ENCODE peak calls at places on chromosomes 7 and 10, in five cellular contexts. U is left ventricle myocardium inferior; C is cardiac muscle cell; L is IMR-90; O is CD4-positive, alpha-beta T cell. M is an unnamed sample.

GRCh38 chr7:44284216-44284615 is 41.2 kb downstream of the CAMK2B start:
- DNase-seq in U (peak), C (no peak), L (peak), O (no peak), M (no peak)

GRCh38 chr10:46223064-46223480 is 63.7 kb upstream of the ANTXRL start:
- DNase-seq in U (no peak), C (no peak), L (no peak), O (no peak), M (no peak)

GRCh38 chr10:24556746-24557742 is 166.6 kb downstream of the ARHGAP21 start:
- DNase-seq in U (no peak), C (peak), L (peak), O (no peak), M (peak)

GRCh38 chr7:94258856-94259255 is 135.8 kb upstream of the COL1A2 start:
- DNase-seq in U (no peak), C (no peak), L (no peak), O (no peak), M (no peak)

GRCh38 chr10:95467162-95467599 is 94.0 kb downstream of the SORBS1 start:
- DNase-seq in U (peak), C (peak), L (no peak), O (no peak), M (no peak)

GRCh38 chr7:36391436-36392198 is 2.0 kb downstream of the ANLN start:
- DNase-seq in U (no peak), C (no peak), L (peak), O (no peak), M (no peak)

GRCh38 chr10:30671011-30671616 is 41.6 kb upstream of the LYZL2 start:
- DNase-seq in U (no peak), C (peak), L (peak), O (no peak), M (peak)

GRCh38 chr10:26881600-26882331 is 21.0 kb upstream of the ABI1 start:
- DNase-seq in U (no peak), C (peak), L (peak), O (no peak), M (no peak)

GRCh38 chr7:35908305-35909223 is 107.7 kb downstream of the SEPTIN7 start:
- DNase-seq in U (peak), C (peak), L (no peak), O (no peak), M (no peak)

GRCh38 chr10:26365681-26366327 is 72.3 kb upstream of the APBB1IP start:
- DNase-seq in U (no peak), C (no peak), L (no peak), O (no peak), M (no peak)

GRCh38 chr10:61503051-61503450 is 49.9 kb upstream of the TMEM26 start:
- DNase-seq in U (no peak), C (no peak), L (peak), O (no peak), M (no peak)

GRCh38 chr10:84571146-84571545 is 242.8 kb downstream of the CCSER2 start:
- DNase-seq in U (no peak), C (no peak), L (no peak), O (no peak), M (no peak)

GRCh38 chr10:33193867-33194521 is 140.5 kb downstream of the NRP1 start:
- DNase-seq in U (no peak), C (peak), L (peak), O (no peak), M (peak)

GRCh38 chr7:26375604-26376207 is 84.0 kb downstream of the SNX10 start:
- DNase-seq in U (no peak), C (no peak), L (no peak), O (no peak), M (no peak)

GRCh38 chr7:36048902-36049240 is 104.2 kb upstream of the EEPD1 start:
- DNase-seq in U (no peak), C (peak), L (peak), O (no peak), M (no peak)

GRCh38 chr10:35890970-35891330 is 248.9 kb upstream of the FZD8 start:
- DNase-seq in U (no peak), C (peak), L (no peak), O (no peak), M (no peak)

GRCh38 chr10:218753-219152 is 83.5 kb downstream of the ZMYND11 start:
- DNase-seq in U (no peak), C (no peak), L (no peak), O (no peak), M (no peak)

GRCh38 chr7:138383166-138383565 is 76.9 kb upstream of the TRIM24 start:
- DNase-seq in U (no peak), C (no peak), L (no peak), O (no peak), M (no peak)

GRCh38 chr7:30348083-30348560 is 63.7 kb downstream of the ZNRF2 start:
- DNase-seq in U (no peak), C (peak), L (peak), O (peak), M (no peak)

GRCh38 chr10:44281089-44281613 is 103.7 kb downstream of the CXCL12 start:
- DNase-seq in U (peak), C (no peak), L (no peak), O (no peak), M (no peak)

GRCh38 chr10:14547826-14548225 is 217.1 kb upstream of the FRMD4A start:
- DNase-seq in U (no peak), C (no peak), L (no peak), O (no peak), M (no peak)

GRCh38 chr10:71605263-71605962 is 114.2 kb downstream of the C10orf105 start:
- DNase-seq in U (no peak), C (peak), L (no peak), O (no peak), M (no peak)

GRCh38 chr10:32985341-32985764 is 27.3 kb upstream of the ITGB1 start:
- DNase-seq in U (no peak), C (no peak), L (no peak), O (no peak), M (no peak)

GRCh38 chr7:150380463-150380862 is 1.3 kb downstream of the ZNF775 start:
- DNase-seq in U (no peak), C (no peak), L (no peak), O (no peak), M (no peak)

GRCh38 chr7:98557538-98558031 is 59.5 kb upstream of the NPTX2 start:
- DNase-seq in U (no peak), C (no peak), L (no peak), O (no peak), M (no peak)

GRCh38 chr10:133277993-133278576 is 1.4 kb upstream of the ADAM8 start:
- DNase-seq in U (no peak), C (no peak), L (no peak), O (no peak), M (no peak)

GRCh38 chr7:13165854-13166253 is 478.4 kb downstream of the ARL4A start:
- DNase-seq in U (no peak), C (no peak), L (no peak), O (no peak), M (no peak)

GRCh38 chr10:49617281-49618020 is 3.6 kb downstream of the CHAT start:
- DNase-seq in U (no peak), C (no peak), L (no peak), O (no peak), M (no peak)

GRCh38 chr10:43417950-43418768 is 9.2 kb upstream of the HNRNPF start:
- DNase-seq in U (no peak), C (peak), L (no peak), O (peak), M (no peak)

GRCh38 chr10:117431160-117431559 is 55.9 kb upstream of the PDZD8 start:
- DNase-seq in U (no peak), C (no peak), L (no peak), O (no peak), M (no peak)

GRCh38 chr7:54802114-54802513 is 43.1 kb upstream of the SEC61G start:
- DNase-seq in U (no peak), C (no peak), L (no peak), O (no peak), M (no peak)

GRCh38 chr10:132939957-132940790 is 2.2 kb downstream of the CFAP46 start:
- DNase-seq in U (no peak), C (peak), L (peak), O (no peak), M (no peak)

GRCh38 chr10:55320187-55320586 is 519.2 kb upstream of the PCDH15 start:
- DNase-seq in U (no peak), C (no peak), L (no peak), O (no peak), M (no peak)

GRCh38 chr7:37354661-37355131 is 94.0 kb downstream of the ELMO1 start:
- DNase-seq in U (peak), C (peak), L (no peak), O (peak), M (no peak)

GRCh38 chr7:100965723-100966541 is 3.4 kb upstream of the MUC12 start:
- DNase-seq in U (peak), C (peak), L (no peak), O (peak), M (no peak)

GRCh38 chr7:36119005-36119711 is 33.9 kb upstream of the EEPD1 start:
- DNase-seq in U (no peak), C (peak), L (peak), O (no peak), M (no peak)

GRCh38 chr7:141752634-141753033 is 11.3 kb upstream of the TAS2R3 start:
- DNase-seq in U (no peak), C (no peak), L (no peak), O (no peak), M (no peak)
- TF ChIP-seq CTCF in U (peak), C (no peak), L (peak), O (no peak), M (peak)

GRCh38 chr10:122492955-122493597 is 31.7 kb downstream of the HTRA1 start:
- DNase-seq in U (no peak), C (peak), L (peak), O (no peak), M (no peak)

GRCh38 chr10:122494173-122494820 is 32.9 kb downstream of the HTRA1 start:
- DNase-seq in U (no peak), C (no peak), L (no peak), O (no peak), M (no peak)

GRCh38 chr10:122492006-122492405 is 30.7 kb downstream of the HTRA1 start:
- DNase-seq in U (no peak), C (no peak), L (no peak), O (no peak), M (no peak)

GRCh38 chr10:122494833-122495232 is 33.5 kb downstream of the HTRA1 start:
- DNase-seq in U (no peak), C (peak), L (peak), O (no peak), M (no peak)

DNA sequence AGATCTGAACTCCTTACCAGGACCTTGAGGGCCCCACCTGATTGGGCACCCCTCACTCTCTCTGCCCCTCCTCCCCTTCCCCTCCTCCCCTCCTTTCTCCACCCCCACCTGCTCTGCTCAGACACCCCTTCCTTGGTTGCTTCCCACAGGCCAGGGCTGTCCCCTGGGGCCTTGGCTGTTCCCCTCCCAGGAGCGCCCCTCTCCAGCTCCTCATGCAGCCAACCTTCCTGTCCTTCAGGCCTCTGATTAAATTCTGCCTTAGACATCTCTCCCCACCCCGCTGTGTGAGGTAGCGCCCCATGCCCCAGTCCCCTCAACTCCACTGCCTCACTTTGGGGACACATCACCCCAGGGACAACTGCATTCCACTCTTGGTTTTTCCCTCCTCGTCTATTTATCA is 32.4 kb downstream of the HTRA1 start:
- DNase-seq in U (no peak), C (no peak), L (no peak), O (no peak), M (no peak)
- TF ChIP-seq CTCF in U (no peak), C (no peak), L (no peak), O (no peak), M (no peak)

GRCh38 chr10:101763141-101763540 is 12.8 kb downstream of the FGF8 start:
- DNase-seq in U (no peak), C (no peak), L (no peak), O (no peak), M (no peak)

GRCh38 chr10:101762736-101763135 is 13.2 kb downstream of the FGF8 start:
- DNase-seq in U (no peak), C (no peak), L (no peak), O (no peak), M (no peak)

GRCh38 chr10:101760510-101760909 is 15.4 kb downstream of the FGF8 start:
- DNase-seq in U (no peak), C (no peak), L (no peak), O (no peak), M (no peak)

GRCh38 chr10:101759354-101760247 is 16.3 kb downstream of the FGF8 start:
- DNase-seq in U (no peak), C (no peak), L (no peak), O (no peak), M (no peak)

DNA sequence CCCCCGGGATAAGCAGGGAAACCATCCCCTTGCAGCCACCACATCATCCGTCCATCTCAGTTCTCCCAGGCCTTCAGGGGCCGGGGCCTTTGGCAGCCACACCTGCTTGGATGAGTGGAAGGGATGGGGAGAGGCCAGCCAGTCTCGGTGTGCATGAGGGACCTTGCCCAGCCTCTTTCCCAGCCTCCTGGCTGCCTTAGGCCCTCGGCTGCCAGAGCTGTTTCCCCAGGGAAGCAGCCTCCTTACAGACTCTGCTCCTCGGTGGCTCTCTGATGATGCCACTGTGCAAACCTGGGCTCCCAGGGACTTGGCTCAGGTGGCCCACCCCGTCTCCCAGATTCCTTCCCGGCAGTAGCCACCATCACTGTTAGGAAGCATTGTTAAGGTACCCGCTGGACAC is 14.7 kb downstream of the FGF8 start:
- DNase-seq in U (no peak), C (no peak), L (no peak), O (no peak), M (no peak)
- TF ChIP-seq CTCF in U (no peak), C (no peak), L (no peak), O (no peak), M (no peak)

GRCh38 chr7:7704867-7705266 is 13.5 kb downstream of the RPA3 start:
- DNase-seq in U (no peak), C (no peak), L (no peak), O (no peak), M (no peak)

GRCh38 chr7:7702826-7703225 is 15.6 kb downstream of the RPA3 start:
- DNase-seq in U (no peak), C (no peak), L (peak), O (no peak), M (no peak)

GRCh38 chr7:7701513-7701912 is 16.9 kb downstream of the RPA3 start:
- DNase-seq in U (no peak), C (no peak), L (no peak), O (no peak), M (no peak)

GRCh38 chr7:7705316-7705715 is 13.1 kb downstream of the RPA3 start:
- DNase-seq in U (no peak), C (no peak), L (peak), O (no peak), M (no peak)

GRCh38 chr7:7703427-7703826 is 15.0 kb downstream of the RPA3 start:
- DNase-seq in U (no peak), C (no peak), L (no peak), O (no peak), M (no peak)
- TF ChIP-seq CTCF in U (no peak), C (no peak), L (no peak), O (no peak), M (no peak)

DNA sequence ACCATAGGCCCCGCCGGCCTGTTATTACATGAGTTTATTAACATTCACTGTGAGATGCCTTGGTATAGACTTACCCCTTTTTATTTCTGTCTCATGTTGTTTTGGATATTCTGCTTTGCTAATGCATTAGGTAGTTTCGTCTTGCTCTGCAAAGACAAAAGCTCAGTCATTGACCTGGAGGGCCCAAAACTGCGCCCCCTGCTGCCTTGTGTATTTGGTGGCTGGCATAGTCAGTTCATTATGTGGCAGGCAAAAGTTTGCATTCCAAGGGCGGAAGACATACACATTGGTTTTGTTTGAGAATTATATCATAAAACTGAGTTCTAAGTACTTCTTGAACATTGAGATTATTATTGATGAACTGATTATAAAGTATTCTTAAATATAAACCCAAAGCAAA is 372.5 kb downstream of the SDK1 start:
- DNase-seq in U (peak), C (peak), L (peak), O (peak), M (peak)
- TF ChIP-seq CTCF in U (peak), C (peak), L (peak), O (peak), M (peak)

GRCh38 chr7:2270495-2270894 is 28.5 kb downstream of the NUDT1 start:
- DNase-seq in U (no peak), C (no peak), L (no peak), O (no peak), M (no peak)

GRCh38 chr7:2271273-2272026 is 29.4 kb downstream of the NUDT1 start:
- DNase-seq in U (no peak), C (no peak), L (no peak), O (no peak), M (no peak)

GRCh38 chr7:2272031-2272430 is 30.0 kb downstream of the NUDT1 start:
- DNase-seq in U (no peak), C (no peak), L (no peak), O (no peak), M (no peak)

GRCh38 chr7:2266911-2267310 is 24.9 kb downstream of the NUDT1 start:
- DNase-seq in U (no peak), C (no peak), L (peak), O (no peak), M (no peak)

GRCh38 chr7:2269468-2270460 is 27.7 kb downstream of the NUDT1 start:
- DNase-seq in U (no peak), C (no peak), L (peak), O (no peak), M (no peak)
- TF ChIP-seq CTCF in U (no peak), C (no peak), L (no peak), O (no peak), M (no peak)

GRCh38 chr7:80078882-80079281 is 55.7 kb upstream of the GNAI1 start:
- DNase-seq in U (no peak), C (no peak), L (no peak), O (no peak), M (no peak)
- TF ChIP-seq CTCF in U (no peak), C (no peak), L (no peak), O (no peak), M (no peak)

GRCh38 chr7:92528188-92528957 is at the start of the genes PEX1 and RBM48:
- DNase-seq in U (peak), C (peak), L (peak), O (peak), M (peak)

GRCh38 chr7:92528958-92529264 is 316 bp downstream of the RBM48 start:
- DNase-seq in U (no peak), C (no peak), L (no peak), O (no peak), M (no peak)

GRCh38 chr7:92523110-92523509 is 5.2 kb downstream of the PEX1 start:
- DNase-seq in U (no peak), C (no peak), L (no peak), O (no peak), M (no peak)

DNA sequence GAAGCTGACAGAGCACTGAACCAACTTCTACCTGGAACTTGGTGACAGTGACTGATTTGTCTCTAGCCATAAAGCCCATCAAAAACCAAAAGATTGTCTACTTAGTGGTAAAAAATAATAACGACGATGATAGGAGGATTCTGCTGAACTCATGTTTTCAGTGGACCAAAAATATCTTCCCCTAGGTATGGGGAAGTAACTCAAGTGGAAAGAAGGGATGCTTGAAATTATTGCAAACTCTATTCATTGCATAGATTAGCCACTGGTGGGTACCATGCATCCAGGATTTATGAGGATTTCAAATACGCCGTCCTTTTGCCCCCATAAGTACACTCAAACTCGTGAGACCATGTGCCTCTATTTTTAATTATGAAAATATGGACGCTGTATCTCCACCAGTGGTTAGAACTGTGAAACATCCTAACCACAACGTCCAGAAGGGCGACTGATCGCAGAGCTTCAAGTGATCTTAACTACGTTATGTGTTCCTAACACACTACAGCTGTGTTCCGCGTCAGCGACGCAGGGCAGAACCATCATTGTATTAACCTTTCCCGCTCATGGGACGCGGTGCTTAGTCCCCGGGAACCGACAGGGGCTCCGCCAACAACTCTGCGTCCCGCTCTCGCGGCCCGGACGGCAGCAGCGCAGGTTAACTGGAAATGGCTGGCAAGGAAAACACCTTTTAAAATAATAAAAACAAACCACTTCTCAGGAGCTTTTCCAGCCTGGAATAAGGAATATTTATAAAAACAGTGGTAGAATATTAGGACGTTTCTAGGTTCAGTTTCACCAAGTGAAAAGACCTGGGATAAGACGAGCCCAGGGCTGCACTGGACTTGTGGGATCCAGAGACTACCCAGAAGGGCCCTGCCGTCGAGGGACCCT is 776 bp downstream of the PEX1 start:
- DNase-seq in U (peak), C (peak), L (peak), O (peak), M (peak)
- TF ChIP-seq CTCF in U (peak), C (no peak), L (peak), O (no peak), M (no peak)

GRCh38 chr10:77890097-77890496 is 36.5 kb downstream of the DLG5 start:
- DNase-seq in U (no peak), C (no peak), L (no peak), O (no peak), M (no peak)
- TF ChIP-seq CTCF in U (no peak), C (peak), L (peak), O (no peak), M (peak)